ENCODE peak calls at places on chromosomes 13 and 19, in four cellular contexts. One of them, this sample, is unnamed.
A peak's percentile ranks its signal among the peaks of the same experiment; 100 is the strongest.

GRCh38 chr19:12668937-12669271 is 2.3 kb downstream of the WDR83 start:
- DNase-seq in upper lobe of left lung: no peak
- DNase-seq in uterus: peak; percentile 47
- DNase-seq in heart left ventricle: peak; percentile 47
- DNase-seq in this sample: peak; percentile 52

GRCh38 chr13:37775871-37776270 is 93.7 kb downstream of the TRPC4 start:
- DNase-seq in heart left ventricle: no peak
- DNase-seq in uterus: no peak
- DNase-seq in upper lobe of left lung: no peak
- DNase-seq in this sample: no peak

GRCh38 chr13:25249001-25249543 is 38.2 kb downstream of the MTMR6 start:
- DNase-seq in upper lobe of left lung: no peak
- DNase-seq in heart left ventricle: no peak
- DNase-seq in uterus: no peak
- DNase-seq in this sample: no peak

GRCh38 chr19:1911995-1912394 is 6.8 kb downstream of the ADAT3 start:
- DNase-seq in upper lobe of left lung: peak; percentile 88
- DNase-seq in uterus: no peak
- DNase-seq in heart left ventricle: no peak
- DNase-seq in this sample: no peak

GRCh38 chr19:41792513-41793413 is 3.6 kb upstream of the CEACAM3 start:
- DNase-seq in uterus: no peak
- DNase-seq in upper lobe of left lung: no peak
- DNase-seq in heart left ventricle: peak; percentile 40
- DNase-seq in this sample: no peak

GRCh38 chr13:98206946-98207345 is 29.9 kb upstream of the RNF113B start:
- DNase-seq in heart left ventricle: no peak
- DNase-seq in uterus: no peak
- DNase-seq in upper lobe of left lung: no peak
- DNase-seq in this sample: no peak

GRCh38 chr13:66665991-66666390 is 564.1 kb downstream of the PCDH9 start:
- DNase-seq in uterus: no peak
- DNase-seq in heart left ventricle: no peak
- DNase-seq in upper lobe of left lung: peak; percentile 2
- DNase-seq in this sample: peak; percentile 12

GRCh38 chr13:85255978-85256377 is 543.2 kb downstream of the SLITRK6 start:
- DNase-seq in uterus: no peak
- DNase-seq in heart left ventricle: no peak
- DNase-seq in upper lobe of left lung: no peak
- DNase-seq in this sample: no peak

GRCh38 chr13:48184260-48184659 is 48.7 kb upstream of the ITM2B start:
- DNase-seq in heart left ventricle: no peak
- DNase-seq in upper lobe of left lung: no peak
- DNase-seq in uterus: no peak
- DNase-seq in this sample: no peak

DNA sequence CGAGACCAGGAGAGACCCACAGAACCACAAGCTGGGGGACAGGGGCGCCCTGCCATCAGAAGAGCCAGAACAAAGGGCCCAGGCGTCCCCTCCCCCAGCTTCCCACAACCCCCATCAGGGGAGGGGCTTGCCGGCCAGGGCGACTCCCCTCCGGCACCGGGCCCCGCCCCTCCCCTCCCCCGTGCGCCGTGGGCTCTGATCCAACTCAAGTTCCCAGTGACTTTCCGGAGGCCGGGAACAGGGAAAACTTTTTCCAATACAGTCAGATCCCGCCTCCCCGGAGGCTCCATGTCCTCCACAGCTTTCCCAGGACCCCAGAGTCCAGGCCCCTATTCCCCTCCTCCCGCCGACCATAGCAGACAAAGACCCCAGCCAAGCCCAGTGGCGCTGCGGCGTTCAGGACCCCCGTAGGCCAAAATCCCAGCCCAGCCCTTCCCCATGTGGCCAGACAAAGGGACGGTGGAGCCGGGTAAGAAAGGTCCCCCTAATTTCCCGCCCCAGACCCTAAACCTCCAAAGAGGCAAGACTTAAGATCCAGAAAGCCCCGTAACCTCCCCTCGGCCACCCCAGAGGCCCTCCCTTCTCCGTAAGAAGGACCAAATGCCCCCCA is 673 bp downstream of the TEAD2 start:
- DNase-seq in uterus: peak; percentile 91
- DNase-seq in heart left ventricle: peak; percentile 88
- DNase-seq in upper lobe of left lung: peak; percentile 94
- DNase-seq in this sample: peak; percentile 51
- TF ChIP-seq POLR2A in uterus: peak; percentile 65
- TF ChIP-seq POLR2A in heart left ventricle: no peak
- TF ChIP-seq POLR2A in upper lobe of left lung: peak; percentile 41
- TF ChIP-seq POLR2A in this sample: peak; percentile 53

DNA sequence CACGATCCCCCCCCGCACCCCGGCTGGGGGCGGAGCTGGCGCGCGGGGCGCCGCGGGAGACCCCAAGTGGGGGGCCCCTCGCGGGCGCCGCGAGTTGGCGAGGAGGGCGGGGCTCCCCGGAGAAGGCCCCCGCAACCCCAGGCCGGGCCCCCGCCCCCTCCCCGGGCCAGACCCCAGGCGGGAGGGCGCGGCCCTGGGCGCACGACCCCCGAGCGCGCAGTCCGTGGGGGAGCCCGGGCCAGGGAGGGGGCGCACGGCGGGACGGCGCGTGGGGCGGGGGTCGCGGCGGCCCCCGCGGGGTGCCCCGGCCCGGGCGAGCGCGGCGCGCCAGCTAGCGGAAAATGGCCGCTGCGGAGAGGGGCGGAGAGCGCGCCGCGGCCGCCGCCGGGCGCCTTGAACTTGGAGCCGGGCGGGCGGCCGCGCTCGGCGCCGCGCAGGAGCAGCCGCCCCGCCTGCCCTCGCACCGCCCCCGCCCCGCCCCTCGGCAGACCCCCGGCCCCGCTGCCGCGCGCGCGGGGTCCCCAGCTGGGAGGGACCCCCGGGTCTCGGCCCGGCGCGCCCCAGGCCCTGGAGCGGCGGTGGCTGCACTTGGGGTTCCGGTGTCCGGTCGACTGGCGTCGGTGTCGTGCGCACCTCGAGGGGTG is 6.4 kb upstream of the NFIC start:
- DNase-seq in upper lobe of left lung: peak; percentile 91
- DNase-seq in uterus: no peak
- DNase-seq in heart left ventricle: no peak
- DNase-seq in this sample: no peak
- H3K27me3 ChIP-seq in upper lobe of left lung: no peaks in the 10 kb centered on the region
- H3K27me3 ChIP-seq in uterus: no peaks in the 10 kb centered on the region
- H3K27me3 ChIP-seq in heart left ventricle: peaks cover 3% of the 10 kb centered on the region
- H3K27me3 ChIP-seq in this sample: no peaks in the 10 kb centered on the region

DNA sequence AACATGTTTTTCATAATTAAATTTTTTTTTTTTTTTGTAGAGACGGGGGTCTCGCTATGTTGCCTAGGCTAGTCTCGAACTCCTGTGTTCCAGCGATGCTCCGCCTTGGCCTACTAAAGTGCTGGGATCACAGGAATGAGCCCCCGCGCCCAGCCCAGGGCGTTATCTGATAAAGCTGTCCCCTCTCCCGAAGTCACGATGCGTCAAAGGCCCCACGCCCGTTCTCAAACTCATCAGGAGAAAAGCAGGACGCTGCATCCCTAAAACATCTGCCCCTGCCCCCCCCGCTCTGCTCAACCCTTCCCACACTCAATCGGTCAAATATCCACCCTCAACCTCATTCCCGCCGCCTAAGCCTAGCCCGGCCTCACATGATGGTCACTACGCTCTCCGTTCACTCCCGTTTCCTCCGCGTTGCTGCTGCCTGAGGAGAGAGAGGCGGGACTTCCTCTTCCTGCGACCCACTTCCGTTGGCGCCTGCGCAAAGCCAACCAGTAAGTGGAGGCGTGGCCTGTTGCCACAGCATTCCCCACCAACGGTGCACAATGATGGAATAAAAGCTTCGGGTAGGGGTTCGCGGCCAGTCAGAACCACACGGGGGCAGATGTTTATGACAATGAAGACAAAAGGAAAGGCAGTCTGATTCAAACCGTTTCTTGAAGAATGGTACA is at the start of gene SNRPD2:
- DNase-seq in uterus: peak; percentile 93
- DNase-seq in heart left ventricle: peak; percentile 95
- DNase-seq in upper lobe of left lung: no peak
- DNase-seq in this sample: peak; percentile 92
- TF ChIP-seq POLR2A in uterus: peak; percentile 80
- TF ChIP-seq POLR2A in heart left ventricle: no peak
- TF ChIP-seq POLR2A in upper lobe of left lung: peak; percentile 49
- TF ChIP-seq POLR2A in this sample: peak; percentile 89

GRCh38 chr19:18769989-18770528 is 21.0 kb downstream of the COMP start:
- DNase-seq in upper lobe of left lung: peak; percentile 49
- DNase-seq in uterus: no peak
- DNase-seq in heart left ventricle: no peak
- DNase-seq in this sample: no peak
- H3K27me3 ChIP-seq in upper lobe of left lung: no peaks in the 10 kb centered on the region
- H3K27me3 ChIP-seq in uterus: no peaks in the 10 kb centered on the region
- H3K27me3 ChIP-seq in heart left ventricle: no peaks in the 10 kb centered on the region
- H3K27me3 ChIP-seq in this sample: no peaks in the 10 kb centered on the region

DNA sequence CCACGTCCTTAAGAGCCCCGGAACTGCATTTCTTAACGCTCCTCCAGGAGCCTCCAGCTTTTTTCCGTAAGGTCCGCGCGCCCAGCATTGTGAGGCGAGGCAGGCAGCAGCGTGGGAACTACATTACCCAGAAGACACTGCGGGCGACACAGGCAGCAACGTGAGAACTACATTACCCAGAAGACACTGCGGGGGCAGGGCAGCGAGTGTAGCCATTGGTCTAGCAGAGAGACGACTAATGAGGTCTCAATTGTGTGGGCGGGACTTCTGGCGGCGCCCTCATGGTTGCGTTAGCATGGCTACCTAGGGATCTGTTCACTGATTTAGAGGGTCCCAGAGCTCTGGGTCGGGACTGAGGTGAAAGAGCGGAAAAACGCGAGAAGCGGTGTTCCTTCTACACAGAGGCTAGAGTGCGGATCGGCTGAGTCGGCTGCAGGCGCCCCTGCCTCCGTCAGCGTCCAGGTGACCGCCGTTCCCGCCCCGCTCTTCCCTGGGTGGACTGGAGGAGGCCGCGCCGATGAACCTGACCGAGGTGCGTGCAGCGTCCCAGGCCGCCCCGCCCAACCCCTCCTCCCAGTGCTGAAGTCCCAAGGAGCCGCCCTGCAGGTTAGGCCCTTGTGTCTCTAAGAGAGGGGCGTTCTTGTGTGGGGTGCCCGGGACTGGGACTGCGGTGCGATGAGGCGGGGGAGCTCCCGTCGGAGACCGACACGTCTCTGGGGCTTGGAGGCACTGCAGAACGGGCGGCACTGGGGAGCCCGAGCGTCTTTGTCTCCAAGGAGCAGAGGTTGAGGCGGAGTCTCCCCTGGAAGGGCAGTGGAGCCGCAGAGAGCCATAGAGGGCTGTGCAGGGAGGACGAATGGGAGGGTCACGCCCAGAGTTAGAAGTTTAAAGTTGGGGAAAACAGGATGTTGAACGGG is at the start of gene ZNF749:
- DNase-seq in uterus: peak; percentile 96
- DNase-seq in heart left ventricle: peak; percentile 99
- DNase-seq in upper lobe of left lung: peak; percentile 91
- DNase-seq in this sample: peak; percentile 97
- TF ChIP-seq POLR2A in uterus: no peak
- TF ChIP-seq POLR2A in heart left ventricle: no peak
- TF ChIP-seq POLR2A in upper lobe of left lung: no peak
- TF ChIP-seq POLR2A in this sample: no peak

DNA sequence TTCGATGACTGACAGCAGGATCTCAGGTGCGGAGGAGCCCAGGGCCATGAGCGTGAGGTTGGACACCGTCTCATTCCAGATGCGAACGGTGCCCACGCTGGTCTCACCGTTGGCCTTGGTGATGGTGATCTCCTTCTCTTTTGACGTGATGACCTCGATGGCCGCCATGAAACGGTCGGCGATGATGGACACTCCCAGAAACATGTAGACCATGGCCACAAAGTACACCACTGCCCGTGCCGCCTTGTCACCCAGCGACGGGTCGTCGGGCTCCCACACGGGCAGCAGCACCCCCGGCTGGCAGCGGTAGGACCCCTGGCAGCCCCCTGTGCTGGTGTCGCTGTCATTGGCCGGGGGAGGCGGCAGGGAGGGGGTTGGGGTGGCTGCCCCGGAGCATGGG is 5.7 kb downstream of the SLC8A2 start:
- DNase-seq in heart left ventricle: no peak
- DNase-seq in upper lobe of left lung: peak; percentile 74
- DNase-seq in uterus: no peak
- DNase-seq in this sample: no peak
- H3K27me3 ChIP-seq in heart left ventricle: peaks cover 27% of the 10 kb centered on the region
- H3K27me3 ChIP-seq in upper lobe of left lung: no peaks in the 10 kb centered on the region
- H3K27me3 ChIP-seq in uterus: no peaks in the 10 kb centered on the region
- H3K27me3 ChIP-seq in this sample: peaks cover 25% of the 10 kb centered on the region

This sample was measured in gastrocnemius medialis.